ENCODE peak calls at places on chromosome 14, in nine cellular contexts. B, A, S, Z, L, H, P, V and O are unnamed samples.

GRCh38 chr14:23729720-23730387 is 93.7 kb downstream of the DHRS2 start:
- DNase-seq in B (no peak), A (peak), S (no peak), Z (no peak), L (no peak), H (no peak), P (no peak), V (no peak), O (no peak)

GRCh38 chr14:85221832-85222231 is 308.1 kb upstream of the FLRT2 start:
- DNase-seq in B (no peak), A (no peak), S (no peak), Z (no peak), L (no peak), H (no peak), P (no peak), V (no peak), O (no peak)

GRCh38 chr14:23569443-23570151 is 2.0 kb upstream of the AP1G2 start:
- DNase-seq in B (no peak), A (no peak), S (no peak), Z (no peak), L (peak), H (no peak), P (peak), V (peak), O (no peak)

GRCh38 chr14:49463146-49463545 is 123.0 kb downstream of the RPS29 start:
- DNase-seq in B (no peak), A (no peak), S (no peak), Z (no peak), L (no peak), H (no peak), P (no peak), V (no peak), O (no peak)

GRCh38 chr14:70871863-70872677 is 35.2 kb upstream of the PCNX1 start:
- DNase-seq in B (no peak), A (no peak), S (no peak), Z (peak), L (no peak), H (no peak), P (no peak), V (peak), O (no peak)

GRCh38 chr14:90495357-90496276 is 98.8 kb downstream of the CALM1 start:
- DNase-seq in B (peak), A (peak), S (peak), Z (no peak), L (peak), H (no peak), P (no peak), V (peak), O (no peak)

GRCh38 chr14:71206766-71207371 is 299.6 kb downstream of the PCNX1 start:
- DNase-seq in B (peak), A (peak), S (peak), Z (no peak), L (no peak), H (no peak), P (peak), V (no peak), O (no peak)

GRCh38 chr14:33280646-33281045 is 342.0 kb downstream of the NPAS3 start:
- DNase-seq in B (no peak), A (no peak), S (no peak), Z (no peak), L (no peak), H (no peak), P (peak), V (no peak), O (no peak)

GRCh38 chr14:89383171-89383845 is 33.7 kb downstream of the FOXN3 start:
- DNase-seq in B (no peak), A (no peak), S (no peak), Z (no peak), L (no peak), H (no peak), P (no peak), V (no peak), O (no peak)

GRCh38 chr14:87108726-87109125 is 884.3 kb downstream of the GALC start:
- DNase-seq in B (no peak), A (no peak), S (no peak), Z (no peak), L (no peak), H (no peak), P (no peak), V (no peak), O (no peak)

GRCh38 chr14:65255583-65256443 is 153.5 kb upstream of the MAX start:
- DNase-seq in B (no peak), A (no peak), S (no peak), Z (no peak), L (peak), H (no peak), P (no peak), V (peak), O (no peak)

GRCh38 chr14:93155667-93156066 is 29.0 kb downstream of the MOAP1 start:
- DNase-seq in B (no peak), A (no peak), S (no peak), Z (no peak), L (no peak), H (no peak), P (no peak), V (no peak), O (no peak)

GRCh38 chr14:74262076-74262475 is 22.8 kb downstream of the VSX2 start:
- DNase-seq in B (no peak), A (no peak), S (no peak), Z (no peak), L (no peak), H (no peak), P (no peak), V (no peak), O (no peak)

GRCh38 chr14:52987514-52987913 is 36.7 kb upstream of the FERMT2 start:
- DNase-seq in B (no peak), A (no peak), S (no peak), Z (no peak), L (no peak), H (no peak), P (no peak), V (no peak), O (no peak)

GRCh38 chr14:36556811-36557433 is 25.5 kb downstream of the NKX2-8 start:
- DNase-seq in B (no peak), A (peak), S (peak), Z (peak), L (no peak), H (no peak), P (peak), V (peak), O (no peak)

GRCh38 chr14:94768141-94768520 is 1.8 kb downstream of the GSC start:
- DNase-seq in B (no peak), A (no peak), S (no peak), Z (no peak), L (no peak), H (no peak), P (no peak), V (no peak), O (no peak)

GRCh38 chr14:91048676-91049075 is 11.8 kb downstream of the RPS6KA5 start:
- DNase-seq in B (no peak), A (no peak), S (no peak), Z (no peak), L (no peak), H (no peak), P (no peak), V (no peak), O (no peak)

GRCh38 chr14:37583358-37584210 is 11.5 kb downstream of the FOXA1 start:
- DNase-seq in B (no peak), A (no peak), S (no peak), Z (no peak), L (peak), H (no peak), P (no peak), V (no peak), O (no peak)

GRCh38 chr14:33943081-33943480 is 7.8 kb downstream of the EGLN3 start:
- DNase-seq in B (no peak), A (no peak), S (no peak), Z (no peak), L (no peak), H (no peak), P (peak), V (no peak), O (no peak)

GRCh38 chr14:80587096-80587724 is 354.3 kb downstream of the CEP128 start:
- DNase-seq in B (no peak), A (no peak), S (peak), Z (no peak), L (no peak), H (no peak), P (peak), V (peak), O (no peak)

GRCh38 chr14:66998013-66998412 is 191.2 kb upstream of the GARIN2 start:
- DNase-seq in B (no peak), A (no peak), S (no peak), Z (no peak), L (no peak), H (no peak), P (no peak), V (peak), O (no peak)

GRCh38 chr14:53742226-53742607 is 214.4 kb downstream of the BMP4 start:
- DNase-seq in B (no peak), A (no peak), S (peak), Z (no peak), L (no peak), H (no peak), P (no peak), V (no peak), O (no peak)

GRCh38 chr14:100827751-100828447 is 2.0 kb downstream of the MEG3 start:
- DNase-seq in B (no peak), A (no peak), S (peak), Z (no peak), L (no peak), H (no peak), P (peak), V (no peak), O (no peak)

GRCh38 chr14:66284346-66284745 is 201.8 kb upstream of the CCDC196 start:
- DNase-seq in B (no peak), A (no peak), S (no peak), Z (no peak), L (no peak), H (no peak), P (no peak), V (no peak), O (no peak)